ENCODE peak calls at places on chromosomes 4 and X, in seven cellular contexts. I is astrocyte; A is MM.1S; M is GM19239; D is activated T-cell treated with anti-CD3 and anti-CD28 coated beads, Interleukin-2, amount 50 U/mL, for 48 hours; P is pancreas; R is CD8-positive, alpha-beta memory T cell. B is an unnamed sample.

GRCh38 chrX:72568406-72569092 is 4.1 kb downstream of the HDAC8 start:
- DNase-seq in I (peak), D (no peak), R (no peak), M (no peak), A (no peak), P (no peak), B (no peak)

GRCh38 chr4:41509411-41510008 is 28.4 kb upstream of the LIMCH1 start:
- DNase-seq in D (no peak), A (no peak), P (no peak), M (no peak), I (no peak), R (no peak), B (no peak)

GRCh38 chrX:115952417-115953092 is 218.0 kb upstream of the AGTR2 start:
- DNase-seq in D (no peak), I (no peak), A (no peak), P (peak), M (no peak), R (no peak), B (no peak)

GRCh38 chrX:108224727-108225455 is 133.3 kb downstream of the ATG4A start:
- DNase-seq in P (no peak), R (no peak), I (peak), M (no peak), A (peak), D (no peak), B (peak)

GRCh38 chr4:26857278-26858034 is 3.2 kb upstream of the STIM2 start:
- DNase-seq in P (peak), A (peak), D (peak), M (peak), R (peak), I (peak), B (peak)

GRCh38 chr4:25057299-25057698 is 26.6 kb upstream of the LGI2 start:
- DNase-seq in M (no peak), P (no peak), D (no peak), A (no peak), R (no peak), I (no peak), B (no peak)

GRCh38 chr4:113784497-113785254 is 23.1 kb upstream of the CAMK2D start:
- DNase-seq in I (peak), R (no peak), A (no peak), D (no peak), P (no peak), M (no peak), B (no peak)

GRCh38 chr4:17577660-17578481 is 873 bp downstream of the LAP3 start:
- DNase-seq in I (peak), R (no peak), M (no peak), A (peak), D (peak), P (peak), B (no peak)

GRCh38 chrX:103063918-103064434 is at the start of gene BEX1:
- DNase-seq in D (peak), M (no peak), R (no peak), P (peak), A (no peak), I (peak), B (peak)

GRCh38 chrX:13828392-13828791 is 11.5 kb upstream of the GPM6B start:
- DNase-seq in R (no peak), P (no peak), M (no peak), D (no peak), I (no peak), A (no peak), B (no peak)

GRCh38 chr4:153222162-153222789 is 18.0 kb downstream of the TRIM2 start:
- DNase-seq in D (no peak), I (peak), P (no peak), A (peak), R (peak), M (peak), B (no peak)

GRCh38 chr4:3464911-3465697 is 2.0 kb downstream of the DOK7 start:
- DNase-seq in R (no peak), D (no peak), P (peak), I (no peak), A (no peak), M (no peak), B (no peak)

GRCh38 chr4:154506253-154506652 is 14.7 kb upstream of the DCHS2 start:
- DNase-seq in P (no peak), M (no peak), R (no peak), I (no peak), A (peak), D (no peak), B (no peak)

GRCh38 chrX:153719238-153719637 is 4.9 kb downstream of the BCAP31 start:
- DNase-seq in A (no peak), M (no peak), P (no peak), D (no peak), R (no peak), I (no peak), B (no peak)

GRCh38 chrX:17700976-17701375 is 36.3 kb upstream of the SCML1 start:
- DNase-seq in A (no peak), P (no peak), D (no peak), M (no peak), R (no peak), I (no peak), B (no peak)

GRCh38 chrX:40644175-40644574 is 3.2 kb downstream of the CXorf38 start:
- DNase-seq in I (no peak), R (no peak), M (no peak), P (no peak), A (no peak), D (no peak), B (no peak)